ENCODE peak calls at places on chromosomes 4 and X, in six cellular contexts. I, J, S, B, L and U are unnamed samples.

GRCh38 chr4:80731436-80731835 is 299.1 kb upstream of the BMP3 start:
- DNase-seq in I (no peak), J (no peak), S (no peak), B (no peak), L (no peak), U (no peak)

GRCh38 chrX:41406211-41406610 is 40.9 kb upstream of the NYX start:
- DNase-seq in I (no peak), J (no peak), S (no peak), B (no peak), L (peak; percentile 51), U (no peak)

GRCh38 chr4:38765391-38765790 is 17.4 kb downstream of the TLR10 start:
- DNase-seq in I (no peak), J (peak; percentile 76), S (no peak), B (peak; percentile 18), L (peak; percentile 68), U (peak; percentile 14)

GRCh38 chrX:120090208-120090607 is 12.7 kb upstream of the RHOXF2B start:
- DNase-seq in I (no peak), J (no peak), S (no peak), B (no peak), L (no peak), U (no peak)

GRCh38 chr4:152325831-152326230 is 210.1 kb downstream of the FBXW7 start:
- DNase-seq in I (no peak), J (no peak), S (no peak), B (no peak), L (no peak), U (no peak)

GRCh38 chr4:98434816-98435215 is 173.6 kb downstream of the RAP1GDS1 start:
- DNase-seq in I (no peak), J (no peak), S (no peak), B (no peak), L (peak; percentile 36), U (no peak)

GRCh38 chrX:127302841-127303240 is 483.3 kb downstream of the PRR32 start:
- DNase-seq in I (no peak), J (no peak), S (no peak), B (no peak), L (no peak), U (no peak)

GRCh38 chr4:7518871-7519637 is 84.3 kb upstream of the PSAPL1 start:
- DNase-seq in I (no peak), J (no peak), S (no peak), B (no peak), L (no peak), U (no peak)

GRCh38 chr4:38004062-38004461 is 43.9 kb downstream of the PTTG2 start:
- DNase-seq in I (no peak), J (no peak), S (no peak), B (peak; percentile 45), L (no peak), U (peak; percentile 52)

GRCh38 chrX:123959281-123960063 is 2.0 kb upstream of the STAG2 start:
- DNase-seq in I (peak; percentile 70), J (peak; percentile 73), S (peak; percentile 37), B (peak; percentile 35), L (peak; percentile 34), U (peak; percentile 36)

GRCh38 chr4:136740326-136740725 is 792.0 kb downstream of the PCDH18 start:
- DNase-seq in I (no peak), J (no peak), S (no peak), B (no peak), L (no peak), U (no peak)

GRCh38 chrX:103941201-103941975 is 21.0 kb upstream of the TMSB15B start:
- DNase-seq in I (no peak), J (no peak), S (peak; percentile 28), B (peak; percentile 19), L (peak; percentile 50), U (peak; percentile 40)

GRCh38 chrX:107710617-107711391 is 64.8 kb downstream of the TSC22D3 start:
- DNase-seq in I (no peak), J (peak; percentile 88), S (peak; percentile 69), B (peak; percentile 94), L (peak; percentile 97), U (peak; percentile 96)

GRCh38 chr4:23972805-23973204 is 83.0 kb upstream of the PPARGC1A start:
- DNase-seq in I (no peak), J (peak; percentile 6), S (no peak), B (no peak), L (no peak), U (no peak)

GRCh38 chr4:146495277-146495676 is 26.5 kb downstream of the SLC10A7 start:
- DNase-seq in I (no peak), J (no peak), S (no peak), B (peak; percentile 7), L (peak; percentile 58), U (peak; percentile 56)

GRCh38 chr4:156609421-156609820 is 362.2 kb downstream of the PDGFC start:
- DNase-seq in I (no peak), J (no peak), S (no peak), B (no peak), L (no peak), U (no peak)

GRCh38 chrX:155434906-155435743 is 23.3 kb downstream of the F8A3 start:
- DNase-seq in I (no peak), J (no peak), S (peak; percentile 82), B (no peak), L (peak; percentile 31), U (no peak)

GRCh38 chrX:19866626-19867410 is 20.6 kb downstream of the SH3KBP1 start:
- DNase-seq in I (no peak), J (no peak), S (no peak), B (no peak), L (no peak), U (no peak)

GRCh38 chr4:174429701-174430100 is 92.6 kb downstream of the HPGD start:
- DNase-seq in I (no peak), J (no peak), S (no peak), B (peak; percentile 35), L (peak; percentile 31), U (no peak)

GRCh38 chrX:9285342-9285771 is 179.5 kb upstream of the TBL1X start:
- DNase-seq in I (no peak), J (no peak), S (no peak), B (no peak), L (no peak), U (no peak)

GRCh38 chr4:23759066-23759465 is 130.8 kb downstream of the PPARGC1A start:
- DNase-seq in I (no peak), J (no peak), S (no peak), B (no peak), L (no peak), U (no peak)

GRCh38 chrX:47562615-47563243 is 1.7 kb downstream of the ARAF start:
- DNase-seq in I (no peak), J (no peak), S (no peak), B (peak; percentile 27), L (peak; percentile 41), U (peak; percentile 50)

GRCh38 chr4:124060261-124060918 is 652.1 kb downstream of the ANKRD50 start:
- DNase-seq in I (no peak), J (no peak), S (no peak), B (peak; percentile 79), L (peak; percentile 89), U (peak; percentile 86)

GRCh38 chr4:185120631-185120946 is 22.5 kb upstream of the SLC25A4 start:
- DNase-seq in I (no peak), J (no peak), S (peak; percentile 39), B (no peak), L (no peak), U (no peak)

GRCh38 chr4:104942990-104943758 is 203.5 kb upstream of the TET2 start:
- DNase-seq in I (no peak), J (no peak), S (no peak), B (peak; percentile 7), L (no peak), U (no peak)

GRCh38 chr4:123952530-123953274 is 556.1 kb downstream of the SPRY1 start:
- DNase-seq in I (no peak), J (peak; percentile 52), S (no peak), B (peak; percentile 17), L (peak; percentile 57), U (no peak)

DNA sequence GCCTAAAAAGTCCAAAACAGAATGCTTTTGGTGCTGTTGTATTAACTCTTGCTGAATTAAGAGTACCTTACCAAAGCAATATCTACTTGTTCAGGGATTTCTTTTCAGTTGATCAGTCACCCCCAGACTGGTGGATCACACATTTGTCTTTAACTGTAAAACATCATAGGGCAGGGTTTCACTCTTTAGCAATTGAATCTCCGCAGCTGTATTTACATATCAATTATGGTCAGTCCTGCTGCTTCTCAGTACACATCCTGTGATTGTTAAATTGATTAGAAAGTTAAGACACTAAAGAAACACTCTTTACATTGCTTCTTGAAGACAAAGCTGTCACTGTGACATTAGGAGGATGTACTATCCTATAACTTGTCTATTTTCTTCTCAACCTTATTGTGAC is 277.1 kb upstream of the ADGRL3 start:
- DNase-seq in I (no peak), J (no peak), S (no peak), B (no peak), L (no peak), U (no peak)
- TF ChIP-seq CTCF in I (no peak), J (no peak), S (no peak), B (no peak), L (no peak), U (no peak)

GRCh38 chr4:94722748-94723147 is 35.0 kb upstream of the BMPR1B start:
- DNase-seq in I (no peak), J (no peak), S (no peak), B (no peak), L (no peak), U (no peak)

GRCh38 chr4:94728056-94728766 is 29.5 kb upstream of the BMPR1B start:
- DNase-seq in I (no peak), J (no peak), S (no peak), B (no peak), L (peak; percentile 59), U (no peak)

GRCh38 chr4:94724016-94724415 is 33.7 kb upstream of the BMPR1B start:
- DNase-seq in I (no peak), J (no peak), S (no peak), B (no peak), L (no peak), U (no peak)

GRCh38 chr4:94722270-94722669 is 35.5 kb upstream of the BMPR1B start:
- DNase-seq in I (no peak), J (no peak), S (no peak), B (no peak), L (no peak), U (no peak)

GRCh38 chr4:94726524-94727123 is 31.1 kb upstream of the BMPR1B start:
- DNase-seq in I (no peak), J (no peak), S (no peak), B (no peak), L (no peak), U (no peak)
- H3K4me3 ChIP-seq in I (no peak overlapping the region), J (no peak overlapping the region), S (no peak overlapping the region), B (no peak overlapping the region), L (no peak overlapping the region), U (no peak overlapping the region)

DNA sequence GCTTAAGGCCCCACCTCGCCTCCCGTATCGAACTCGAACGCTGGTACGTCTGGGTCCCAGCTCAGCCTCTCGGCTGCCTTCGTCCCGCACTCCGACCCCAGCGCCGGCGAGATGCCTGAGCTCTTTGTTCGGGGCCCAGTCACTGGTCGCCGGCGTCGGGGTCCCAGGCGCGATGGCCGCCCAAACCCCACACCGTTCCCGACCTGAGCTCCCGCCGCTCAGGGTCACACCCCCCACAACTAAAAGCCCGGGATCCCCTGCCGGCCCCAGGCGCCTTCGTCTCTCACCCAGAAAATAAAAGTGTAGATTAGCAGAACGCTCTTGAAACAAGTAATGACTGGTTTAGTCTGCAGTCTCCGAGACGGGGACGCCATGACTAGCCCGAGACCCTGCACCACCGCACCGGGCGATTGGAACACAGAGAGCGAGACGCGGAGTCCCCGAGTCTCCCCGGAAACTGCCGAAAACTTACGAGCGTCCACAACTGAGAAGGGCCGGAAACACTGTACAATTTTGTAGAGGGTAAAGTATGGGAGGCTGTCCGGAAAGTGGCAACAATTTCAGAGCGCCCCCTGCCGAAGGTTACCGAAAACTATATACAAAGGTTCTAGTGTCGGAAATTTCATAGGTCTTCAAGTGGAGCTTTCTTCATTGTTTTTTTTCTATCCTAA is at the start of gene TSPAN6:
- DNase-seq in I (peak; percentile 66), J (peak; percentile 76), S (no peak), B (peak; percentile 89), L (peak; percentile 86), U (peak; percentile 90)
- TF ChIP-seq CTCF in I (peak; percentile 19), J (peak; percentile 56), S (no peak), B (peak; percentile 53), L (peak; percentile 46), U (peak; percentile 49)

GRCh38 chr4:107210450-107211239 is 174.5 kb upstream of the DKK2 start:
- DNase-seq in I (peak; percentile 49), J (no peak), S (no peak), B (peak; percentile 51), L (peak; percentile 12), U (peak; percentile 53)
- H3K4me3 ChIP-seq in I (peak overlapping the region; percentile 11), J (peak overlapping the region; percentile 60), S (no peak overlapping the region), B (peak overlapping the region; percentile 49), L (no peak overlapping the region), U (peak overlapping the region; percentile 68)